ENCODE peak calls at places on chromosomes 3 and 15, in six cellular contexts. R is NCI-H1092 treated with DMSO at 0.1 percent for 48 hours; H is activated CD4-positive, alpha-beta memory T cell treated with anti-CD3 and anti-CD28 coated beads, Interleukin-2, amount 10 ng/mL, durations not matched to agents 7 days and 5 days; F is HepG2; M is amniotic stem cell; S is substantia nigra. D is an unnamed sample.
A peak's percentile ranks its signal among the peaks of the same experiment; 100 is the strongest.

GRCh38 chr3:172249039-172249438 is 199.2 kb downstream of the GHSR start:
- DNase-seq in R (no peak), H (no peak), F (no peak), M (no peak), S (no peak), D (no peak)

GRCh38 chr3:123078101-123078500 is 11.3 kb downstream of the PDIA5 start:
- DNase-seq in R (no peak), H (no peak), F (no peak), M (no peak), S (no peak), D (no peak)

GRCh38 chr3:117752984-117753717 is 1043.6 kb downstream of the TUSC7 start:
- DNase-seq in R (no peak), H (no peak), F (no peak), M (peak; percentile 48), S (no peak), D (no peak)

GRCh38 chr15:101255615-101256350 is 3.9 kb upstream of the CHSY1 start:
- DNase-seq in R (no peak), H (no peak), F (peak; percentile 45), M (no peak), S (no peak), D (no peak)

GRCh38 chr15:89746386-89746974 is 4.6 kb downstream of the MESP1 start:
- DNase-seq in R (no peak), H (no peak), F (no peak), M (no peak), S (no peak), D (no peak)

GRCh38 chr3:156892701-156893100 is 66.5 kb downstream of the LEKR1 start:
- DNase-seq in R (no peak), H (no peak), F (peak; percentile 5), M (no peak), S (no peak), D (no peak)

GRCh38 chr3:94184781-94185180 is 121.9 kb downstream of the NSUN3 start:
- DNase-seq in R (no peak), H (no peak), F (no peak), M (no peak), S (no peak), D (no peak)

GRCh38 chr3:141050913-141051632 is at the start of gene SPSB4:
- DNase-seq in R (peak; percentile 50), H (no peak), F (peak; percentile 14), M (no peak), S (no peak), D (no peak)

GRCh38 chr3:76122007-76122406 is 336.7 kb upstream of the ZNF717 start:
- DNase-seq in R (no peak), H (no peak), F (no peak), M (no peak), S (no peak), D (no peak)

GRCh38 chr3:125148836-125149235 is 63.7 kb downstream of the SLC12A8 start:
- DNase-seq in R (no peak), H (no peak), F (no peak), M (no peak), S (no peak), D (no peak)